ENCODE peak calls at places on chromosome 20, in eight cellular contexts. One of them, this sample, is unnamed.

GRCh38 chr20:41172296-41173140 is 35.2 kb downstream of the PLCG1 start:
- DNase-seq in WTC11: peak
- DNase-seq in NCI-H1105 treated with DMSO at 0.1 percent for 48 hours: no peak
- DNase-seq in stimulated activated CD4-positive, alpha-beta T cell treated with anti-CD3 and anti-CD28 coated beads, Interleukin-2, amount 100 ng/mL, for 48 hours: no peak
- DNase-seq in cardiac fibroblast: peak
- DNase-seq in HS-5: no peak
- DNase-seq in AG08396: no peak
- DNase-seq in activated CD4-positive, alpha-beta T cell treated with anti-CD3 and anti-CD28 coated beads, Interleukin-2, amount 50 U/mL, for 1 hour: no peak
- DNase-seq in this sample: no peak

GRCh38 chr20:37343212-37343993 is 2.5 kb upstream of the SRC start:
- DNase-seq in WTC11: no peak
- DNase-seq in NCI-H1105 treated with DMSO at 0.1 percent for 48 hours: no peak
- DNase-seq in stimulated activated CD4-positive, alpha-beta T cell treated with anti-CD3 and anti-CD28 coated beads, Interleukin-2, amount 100 ng/mL, for 48 hours: no peak
- DNase-seq in cardiac fibroblast: no peak
- DNase-seq in HS-5: no peak
- DNase-seq in AG08396: no peak
- DNase-seq in activated CD4-positive, alpha-beta T cell treated with anti-CD3 and anti-CD28 coated beads, Interleukin-2, amount 50 U/mL, for 1 hour: no peak
- DNase-seq in this sample: no peak

GRCh38 chr20:31817461-31817860 is 1.7 kb upstream of the MYLK2 start:
- DNase-seq in WTC11: no peak
- DNase-seq in NCI-H1105 treated with DMSO at 0.1 percent for 48 hours: no peak
- DNase-seq in stimulated activated CD4-positive, alpha-beta T cell treated with anti-CD3 and anti-CD28 coated beads, Interleukin-2, amount 100 ng/mL, for 48 hours: no peak
- DNase-seq in cardiac fibroblast: no peak
- DNase-seq in HS-5: no peak
- DNase-seq in AG08396: no peak
- DNase-seq in activated CD4-positive, alpha-beta T cell treated with anti-CD3 and anti-CD28 coated beads, Interleukin-2, amount 50 U/mL, for 1 hour: no peak
- DNase-seq in this sample: no peak

GRCh38 chr20:44112889-44113641 is 73.9 kb downstream of the JPH2 start:
- DNase-seq in WTC11: no peak
- DNase-seq in NCI-H1105 treated with DMSO at 0.1 percent for 48 hours: no peak
- DNase-seq in stimulated activated CD4-positive, alpha-beta T cell treated with anti-CD3 and anti-CD28 coated beads, Interleukin-2, amount 100 ng/mL, for 48 hours: no peak
- DNase-seq in cardiac fibroblast: no peak
- DNase-seq in HS-5: no peak
- DNase-seq in AG08396: no peak
- DNase-seq in activated CD4-positive, alpha-beta T cell treated with anti-CD3 and anti-CD28 coated beads, Interleukin-2, amount 50 U/mL, for 1 hour: no peak
- DNase-seq in this sample: no peak

GRCh38 chr20:61539706-61540360 is 287.8 kb downstream of the CDH4 start:
- DNase-seq in WTC11: no peak
- DNase-seq in NCI-H1105 treated with DMSO at 0.1 percent for 48 hours: no peak
- DNase-seq in stimulated activated CD4-positive, alpha-beta T cell treated with anti-CD3 and anti-CD28 coated beads, Interleukin-2, amount 100 ng/mL, for 48 hours: no peak
- DNase-seq in cardiac fibroblast: no peak
- DNase-seq in HS-5: no peak
- DNase-seq in AG08396: no peak
- DNase-seq in activated CD4-positive, alpha-beta T cell treated with anti-CD3 and anti-CD28 coated beads, Interleukin-2, amount 50 U/mL, for 1 hour: no peak
- DNase-seq in this sample: no peak

GRCh38 chr20:48820649-48820973 is 7.2 kb downstream of the PREX1 start:
- DNase-seq in WTC11: no peak
- DNase-seq in NCI-H1105 treated with DMSO at 0.1 percent for 48 hours: no peak
- DNase-seq in stimulated activated CD4-positive, alpha-beta T cell treated with anti-CD3 and anti-CD28 coated beads, Interleukin-2, amount 100 ng/mL, for 48 hours: no peak
- DNase-seq in cardiac fibroblast: no peak
- DNase-seq in HS-5: no peak
- DNase-seq in AG08396: no peak
- DNase-seq in activated CD4-positive, alpha-beta T cell treated with anti-CD3 and anti-CD28 coated beads, Interleukin-2, amount 50 U/mL, for 1 hour: no peak
- DNase-seq in this sample: no peak

GRCh38 chr20:44585042-44585968 is 2.9 kb downstream of the PKIG start:
- DNase-seq in WTC11: no peak
- DNase-seq in NCI-H1105 treated with DMSO at 0.1 percent for 48 hours: no peak
- DNase-seq in stimulated activated CD4-positive, alpha-beta T cell treated with anti-CD3 and anti-CD28 coated beads, Interleukin-2, amount 100 ng/mL, for 48 hours: no peak
- DNase-seq in cardiac fibroblast: no peak
- DNase-seq in HS-5: no peak
- DNase-seq in AG08396: no peak
- DNase-seq in activated CD4-positive, alpha-beta T cell treated with anti-CD3 and anti-CD28 coated beads, Interleukin-2, amount 50 U/mL, for 1 hour: no peak
- DNase-seq in this sample: no peak

GRCh38 chr20:8633366-8633765 is 435.5 kb upstream of the PLCB4 start:
- DNase-seq in WTC11: no peak
- DNase-seq in NCI-H1105 treated with DMSO at 0.1 percent for 48 hours: no peak
- DNase-seq in stimulated activated CD4-positive, alpha-beta T cell treated with anti-CD3 and anti-CD28 coated beads, Interleukin-2, amount 100 ng/mL, for 48 hours: no peak
- DNase-seq in cardiac fibroblast: peak
- DNase-seq in HS-5: peak
- DNase-seq in AG08396: peak
- DNase-seq in activated CD4-positive, alpha-beta T cell treated with anti-CD3 and anti-CD28 coated beads, Interleukin-2, amount 50 U/mL, for 1 hour: no peak
- DNase-seq in this sample: no peak